ENCODE peak calls at places on chromosome 21, in ten cellular contexts. D is right cardiac atrium; E is PC-3; L is IMR-90; X is CD8-positive, alpha-beta memory T cell; H is lower lobe of right lung; T is tibial nerve; M is heart right ventricle; S is tibial artery; Y is hepatocyte. G is an unnamed sample.

GRCh38 chr21:45872471-45872870 is 109.1 kb upstream of the COL6A1 start:
- DNase-seq in M (no peak), Y (no peak), D (no peak), H (no peak), S (peak; percentile 14), T (no peak), E (no peak), X (no peak), L (no peak), G (no peak)

GRCh38 chr21:36193200-36193599 is 36.6 kb downstream of the DOP1B start:
- DNase-seq in M (no peak), T (no peak), Y (no peak), H (no peak), E (peak; percentile 87), D (no peak), S (no peak), X (no peak), L (peak; percentile 17), G (no peak)

GRCh38 chr21:45060675-45061311 is 13.6 kb upstream of the ADARB1 start:
- DNase-seq in S (no peak), T (no peak), D (no peak), L (no peak), Y (no peak), E (no peak), X (no peak), H (no peak), M (no peak), G (no peak)

GRCh38 chr21:44927587-44928461 is 7.1 kb upstream of the ITGB2 start:
- DNase-seq in T (peak; percentile 49), M (no peak), E (peak; percentile 96), Y (peak; percentile 45), D (peak; percentile 82), H (peak; percentile 68), X (peak; percentile 84), L (peak; percentile 56), S (no peak), G (no peak)

GRCh38 chr21:45164838-45165237 is 90.5 kb downstream of the ADARB1 start:
- DNase-seq in L (no peak), M (no peak), H (no peak), T (no peak), S (no peak), D (no peak), X (no peak), E (no peak), Y (no peak), G (no peak)

GRCh38 chr21:44354775-44355771 is 1.7 kb downstream of the TRPM2 start:
- DNase-seq in X (no peak), H (no peak), Y (no peak), M (no peak), E (no peak), S (no peak), T (no peak), D (peak; percentile 18), L (no peak), G (no peak)

GRCh38 chr21:34524671-34525601 is 12.9 kb upstream of the KCNE1 start:
- DNase-seq in E (peak; percentile 30), Y (peak; percentile 56), T (no peak), D (no peak), H (no peak), X (no peak), M (no peak), L (peak; percentile 84), S (no peak), G (peak; percentile 30)

GRCh38 chr21:44332383-44332782 is 6.8 kb downstream of the CFAP410 start:
- DNase-seq in D (peak; percentile 58), S (no peak), Y (no peak), X (no peak), M (no peak), T (no peak), E (no peak), H (no peak), L (no peak), G (no peak)

GRCh38 chr21:44353200-44353970 is at the start of gene TRPM2:
- DNase-seq in T (peak; percentile 45), Y (no peak), M (peak; percentile 64), L (no peak), H (peak; percentile 80), D (peak; percentile 76), E (no peak), S (peak; percentile 50), X (peak; percentile 48), G (no peak)

GRCh38 chr21:44985441-44986401 is 45.9 kb downstream of the SLX9 start:
- DNase-seq in L (no peak), H (peak; percentile 41), Y (no peak), M (no peak), X (no peak), T (no peak), S (peak; percentile 19), D (peak; percentile 46), E (no peak), G (no peak)

GRCh38 chr21:44024257-44024656 is 12.1 kb downstream of the TRAPPC10 start:
- DNase-seq in T (no peak), L (no peak), H (no peak), S (no peak), X (no peak), Y (no peak), D (no peak), E (no peak), M (no peak), G (no peak)

GRCh38 chr21:45590246-45590725 is 48.0 kb upstream of the SLC19A1 start:
- DNase-seq in Y (peak; percentile 76), T (peak; percentile 50), E (peak; percentile 17), H (peak; percentile 79), D (peak; percentile 88), S (peak; percentile 36), L (peak; percentile 19), X (no peak), M (peak; percentile 51), G (peak; percentile 84)

GRCh38 chr21:36719614-36720013 is 20.7 kb downstream of the SIM2 start:
- DNase-seq in D (no peak), Y (peak; percentile 50), S (no peak), L (no peak), X (no peak), M (no peak), E (no peak), H (no peak), T (no peak), G (no peak)

GRCh38 chr21:34915364-34915834 is 133.7 kb downstream of the RUNX1 start:
- DNase-seq in T (no peak), X (no peak), L (peak; percentile 65), H (no peak), M (no peak), Y (no peak), E (peak; percentile 57), S (no peak), D (no peak), G (no peak)

GRCh38 chr21:38325761-38326420 is 69.1 kb downstream of the KCNJ15 start:
- DNase-seq in Y (no peak), H (no peak), E (no peak), D (no peak), T (no peak), X (no peak), S (no peak), L (no peak), M (no peak), G (no peak)
- H3K4me1 ChIP-seq in Y (no peaks in the 10 kb centered on the region), H (peaks cover 21% of the 10 kb centered on the region), E (peaks cover 28% of the 10 kb centered on the region), D (no peaks in the 10 kb centered on the region), T (no peaks in the 10 kb centered on the region), X (peaks cover 21% of the 10 kb centered on the region), S (peaks cover 5% of the 10 kb centered on the region), L (peaks cover 5% of the 10 kb centered on the region), M (no peaks in the 10 kb centered on the region), G (peaks cover 3% of the 10 kb centered on the region)

GRCh38 chr21:41557884-41558283 is 49.9 kb upstream of the TMPRSS2 start:
- DNase-seq in D (no peak), H (no peak), M (no peak), X (no peak), T (no peak), E (no peak), Y (no peak), L (no peak), S (no peak), G (no peak)
- H3K4me1 ChIP-seq in D (no peaks in the 10 kb centered on the region), H (peaks cover 4% of the 10 kb centered on the region), M (peaks cover 8% of the 10 kb centered on the region), X (no peaks in the 10 kb centered on the region), T (no peaks in the 10 kb centered on the region), E (no peaks in the 10 kb centered on the region), Y (peaks cover 16% of the 10 kb centered on the region), L (no peaks in the 10 kb centered on the region), S (no peaks in the 10 kb centered on the region), G (no peaks in the 10 kb centered on the region)

DNA sequence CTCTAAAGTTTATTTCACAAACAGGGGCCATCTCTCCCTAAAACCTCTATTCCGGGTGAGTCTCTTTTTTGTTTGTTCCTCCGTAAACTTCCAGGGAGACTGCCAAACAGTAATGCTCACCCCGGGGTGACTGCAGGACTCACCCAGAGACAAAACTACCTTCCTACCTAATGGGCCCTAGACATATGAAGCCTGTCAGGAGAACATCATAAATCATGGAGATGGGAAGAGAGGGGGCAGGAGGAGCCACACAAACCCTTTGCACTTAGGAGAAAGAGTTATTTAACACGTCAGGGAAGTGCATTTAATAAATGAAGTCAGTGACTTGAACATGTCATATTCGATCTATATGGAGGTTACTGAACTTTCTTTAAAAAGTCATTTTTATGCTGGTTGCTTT is 287.0 kb upstream of the USP25 start:
- DNase-seq in Y (no peak), M (no peak), H (no peak), S (no peak), X (no peak), L (no peak), D (no peak), T (no peak), E (no peak), G (no peak)
- H3K4me1 ChIP-seq in Y (no peaks in the 10 kb centered on the region), M (no peaks in the 10 kb centered on the region), H (peaks cover 19% of the 10 kb centered on the region), S (no peaks in the 10 kb centered on the region), X (no peaks in the 10 kb centered on the region), L (no peaks in the 10 kb centered on the region), D (peaks cover 2% of the 10 kb centered on the region), T (peaks cover 31% of the 10 kb centered on the region), E (no peaks in the 10 kb centered on the region), G (peaks cover 7% of the 10 kb centered on the region)

GRCh38 chr21:42498012-42498411 is 2.0 kb upstream of the RSPH1 start:
- DNase-seq in T (no peak), X (no peak), S (no peak), L (no peak), M (no peak), Y (no peak), H (no peak), D (no peak), E (no peak), G (no peak)

GRCh38 chr21:42496839-42497202 is 797 bp upstream of the RSPH1 start:
- DNase-seq in T (no peak), Y (peak; percentile 50), H (peak; percentile 67), S (no peak), X (no peak), E (no peak), L (no peak), D (no peak), M (peak; percentile 29), G (peak; percentile 45)

GRCh38 chr21:42500736-42501135 is 4.7 kb upstream of the RSPH1 start:
- DNase-seq in L (no peak), H (no peak), E (peak; percentile 60), M (no peak), X (no peak), Y (no peak), T (no peak), S (no peak), D (no peak), G (no peak)

GRCh38 chr21:42499430-42500106 is 3.5 kb upstream of the RSPH1 start:
- DNase-seq in T (no peak), Y (no peak), H (no peak), E (no peak), X (no peak), L (no peak), D (no peak), M (no peak), S (no peak), G (no peak)

DNA sequence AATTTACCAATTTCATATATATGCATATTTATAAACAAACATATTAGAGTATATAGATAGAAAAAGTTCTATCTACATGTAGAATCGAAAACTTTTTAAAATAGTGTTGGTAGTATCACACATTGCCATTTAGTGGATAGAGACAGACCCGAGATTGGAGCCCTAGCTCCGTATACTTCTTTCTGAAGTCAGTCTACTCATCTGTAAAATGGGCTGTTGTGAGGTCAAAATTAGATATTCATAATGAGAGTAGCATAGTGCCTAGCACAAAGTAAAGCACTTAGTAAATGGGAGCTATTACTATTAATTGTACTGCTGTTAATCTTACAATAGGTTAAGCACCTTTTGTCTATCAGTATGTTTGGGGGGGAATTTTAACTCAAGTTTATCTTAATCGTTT is 4.2 kb upstream of the RSPH1 start:
- DNase-seq in X (no peak), T (no peak), M (no peak), H (no peak), Y (no peak), L (no peak), S (no peak), E (no peak), D (no peak), G (no peak)
- H3K4me1 ChIP-seq in X (peaks cover 18% of the 10 kb centered on the region), T (peaks cover 4% of the 10 kb centered on the region), M (peaks cover 12% of the 10 kb centered on the region), H (peaks cover 7% of the 10 kb centered on the region), Y (peaks cover 9% of the 10 kb centered on the region), L (no peaks in the 10 kb centered on the region), S (peaks cover 11% of the 10 kb centered on the region), E (peaks cover 12% of the 10 kb centered on the region), D (no peaks in the 10 kb centered on the region), G (no peaks in the 10 kb centered on the region)